ENCODE peak calls at places on chromosomes 7 and 10, in six cellular contexts. One of them, this sample, is unnamed.

GRCh38 chr10:72702868-72703581 is 11.1 kb downstream of the MCU start:
- DNase-seq in NCI-H446 treated with DMSO at 0.1 percent for 48 hours: no peak
- DNase-seq in EL: peak; percentile 33
- DNase-seq in nephron progenitor cell: no peak
- DNase-seq in AML-193: no peak
- DNase-seq in NCI-H1436: no peak
- DNase-seq in this sample: peak; percentile 5

GRCh38 chr10:72490951-72491350 is 134.9 kb downstream of the MICU1 start:
- DNase-seq in NCI-H446 treated with DMSO at 0.1 percent for 48 hours: no peak
- DNase-seq in AML-193: no peak
- DNase-seq in nephron progenitor cell: no peak
- DNase-seq in EL: no peak
- DNase-seq in NCI-H1436: no peak
- DNase-seq in this sample: peak; percentile 76

GRCh38 chr10:49299816-49300139 is 808 bp downstream of the C10orf71 start:
- DNase-seq in AML-193: no peak
- DNase-seq in nephron progenitor cell: no peak
- DNase-seq in NCI-H446 treated with DMSO at 0.1 percent for 48 hours: no peak
- DNase-seq in EL: no peak
- DNase-seq in NCI-H1436: no peak
- DNase-seq in this sample: no peak

GRCh38 chr10:85646312-85646711 is 720.3 kb downstream of the GRID1 start:
- DNase-seq in EL: no peak
- DNase-seq in NCI-H446 treated with DMSO at 0.1 percent for 48 hours: peak; percentile 83
- DNase-seq in nephron progenitor cell: no peak
- DNase-seq in AML-193: no peak
- DNase-seq in NCI-H1436: peak; percentile 34
- DNase-seq in this sample: no peak

GRCh38 chr10:131170042-131170983 is 141.2 kb downstream of the TCERG1L start:
- DNase-seq in NCI-H446 treated with DMSO at 0.1 percent for 48 hours: no peak
- DNase-seq in NCI-H1436: peak; percentile 75
- DNase-seq in nephron progenitor cell: no peak
- DNase-seq in AML-193: no peak
- DNase-seq in EL: no peak
- DNase-seq in this sample: no peak

GRCh38 chr7:74612015-74612829 is 45.3 kb upstream of the GTF2I start:
- DNase-seq in EL: no peak
- DNase-seq in AML-193: no peak
- DNase-seq in nephron progenitor cell: no peak
- DNase-seq in NCI-H446 treated with DMSO at 0.1 percent for 48 hours: no peak
- DNase-seq in NCI-H1436: no peak
- DNase-seq in this sample: no peak

GRCh38 chr10:71279590-71280170 is 39.4 kb upstream of the SLC29A3 start:
- DNase-seq in NCI-H1436: no peak
- DNase-seq in EL: no peak
- DNase-seq in NCI-H446 treated with DMSO at 0.1 percent for 48 hours: no peak
- DNase-seq in nephron progenitor cell: no peak
- DNase-seq in AML-193: no peak
- DNase-seq in this sample: peak; percentile 14

GRCh38 chr10:107631876-107632275 is 467.4 kb upstream of the SORCS1 start:
- DNase-seq in NCI-H1436: no peak
- DNase-seq in NCI-H446 treated with DMSO at 0.1 percent for 48 hours: no peak
- DNase-seq in AML-193: no peak
- DNase-seq in nephron progenitor cell: no peak
- DNase-seq in EL: no peak
- DNase-seq in this sample: no peak

GRCh38 chr10:114728325-114728724 is 70.2 kb upstream of the ABLIM1 start:
- DNase-seq in nephron progenitor cell: no peak
- DNase-seq in AML-193: no peak
- DNase-seq in NCI-H1436: no peak
- DNase-seq in NCI-H446 treated with DMSO at 0.1 percent for 48 hours: no peak
- DNase-seq in EL: no peak
- DNase-seq in this sample: no peak

GRCh38 chr10:71728218-71728737 is 8.7 kb upstream of the C10orf105 start:
- DNase-seq in AML-193: no peak
- DNase-seq in nephron progenitor cell: no peak
- DNase-seq in NCI-H446 treated with DMSO at 0.1 percent for 48 hours: peak; percentile 1
- DNase-seq in NCI-H1436: no peak
- DNase-seq in EL: no peak
- DNase-seq in this sample: no peak

GRCh38 chr10:46541017-46541661 is 15.3 kb downstream of the GPRIN2 start:
- DNase-seq in NCI-H446 treated with DMSO at 0.1 percent for 48 hours: no peak
- DNase-seq in AML-193: no peak
- DNase-seq in EL: no peak
- DNase-seq in NCI-H1436: no peak
- DNase-seq in nephron progenitor cell: peak; percentile 93
- DNase-seq in this sample: no peak

GRCh38 chr7:27164381-27165088 is 802 bp downstream of the HOXA9 start:
- DNase-seq in nephron progenitor cell: peak; percentile 62
- DNase-seq in EL: peak; percentile 18
- DNase-seq in NCI-H1436: no peak
- DNase-seq in AML-193: no peak
- DNase-seq in NCI-H446 treated with DMSO at 0.1 percent for 48 hours: no peak
- DNase-seq in this sample: no peak

GRCh38 chr7:152130658-152131590 is 105.5 kb downstream of the GALNT11 start:
- DNase-seq in NCI-H446 treated with DMSO at 0.1 percent for 48 hours: no peak
- DNase-seq in AML-193: no peak
- DNase-seq in EL: no peak
- DNase-seq in NCI-H1436: no peak
- DNase-seq in nephron progenitor cell: no peak
- DNase-seq in this sample: no peak

GRCh38 chr10:50325449-50326188 is 74.3 kb upstream of the ASAH2 start:
- DNase-seq in NCI-H1436: no peak
- DNase-seq in NCI-H446 treated with DMSO at 0.1 percent for 48 hours: peak; percentile 8
- DNase-seq in EL: peak; percentile 92
- DNase-seq in AML-193: peak; percentile 50
- DNase-seq in nephron progenitor cell: no peak
- DNase-seq in this sample: peak; percentile 97

GRCh38 chr10:31819393-31819820 is 109.2 kb downstream of the ARHGAP12 start:
- DNase-seq in nephron progenitor cell: no peak
- DNase-seq in NCI-H446 treated with DMSO at 0.1 percent for 48 hours: peak; percentile 88
- DNase-seq in NCI-H1436: no peak
- DNase-seq in EL: peak; percentile 15
- DNase-seq in AML-193: no peak
- DNase-seq in this sample: no peak

GRCh38 chr10:57716884-57717283 is 550.8 kb downstream of the IPMK start:
- DNase-seq in EL: peak; percentile 29
- DNase-seq in AML-193: peak; percentile 0
- DNase-seq in nephron progenitor cell: no peak
- DNase-seq in NCI-H446 treated with DMSO at 0.1 percent for 48 hours: no peak
- DNase-seq in NCI-H1436: no peak
- DNase-seq in this sample: no peak

GRCh38 chr10:92846-93245 is 42.4 kb upstream of the ZMYND11 start:
- DNase-seq in nephron progenitor cell: no peak
- DNase-seq in AML-193: no peak
- DNase-seq in EL: no peak
- DNase-seq in NCI-H1436: no peak
- DNase-seq in NCI-H446 treated with DMSO at 0.1 percent for 48 hours: no peak
- DNase-seq in this sample: no peak

GRCh38 chr7:150686030-150686626 is 622 bp downstream of the GIMAP2 start:
- DNase-seq in NCI-H1436: no peak
- DNase-seq in nephron progenitor cell: no peak
- DNase-seq in AML-193: no peak
- DNase-seq in NCI-H446 treated with DMSO at 0.1 percent for 48 hours: no peak
- DNase-seq in EL: peak; percentile 4
- DNase-seq in this sample: no peak

GRCh38 chr7:155648752-155649339 is 4.4 kb downstream of the RBM33 start:
- DNase-seq in AML-193: no peak
- DNase-seq in EL: no peak
- DNase-seq in NCI-H446 treated with DMSO at 0.1 percent for 48 hours: no peak
- DNase-seq in NCI-H1436: no peak
- DNase-seq in nephron progenitor cell: no peak
- DNase-seq in this sample: no peak

GRCh38 chr7:20112646-20113045 is 104.5 kb downstream of the MACC1 start:
- DNase-seq in NCI-H1436: no peak
- DNase-seq in EL: no peak
- DNase-seq in AML-193: no peak
- DNase-seq in nephron progenitor cell: no peak
- DNase-seq in NCI-H446 treated with DMSO at 0.1 percent for 48 hours: no peak
- DNase-seq in this sample: no peak

GRCh38 chr7:4791738-4792536 is 16.5 kb downstream of the AP5Z1 start:
- DNase-seq in NCI-H446 treated with DMSO at 0.1 percent for 48 hours: no peak
- DNase-seq in EL: peak; percentile 34
- DNase-seq in NCI-H1436: no peak
- DNase-seq in nephron progenitor cell: peak; percentile 89
- DNase-seq in AML-193: no peak
- DNase-seq in this sample: no peak

GRCh38 chr10:79415736-79416577 is 29.5 kb downstream of the ZCCHC24 start:
- DNase-seq in NCI-H446 treated with DMSO at 0.1 percent for 48 hours: no peak
- DNase-seq in AML-193: no peak
- DNase-seq in nephron progenitor cell: no peak
- DNase-seq in EL: no peak
- DNase-seq in NCI-H1436: no peak
- DNase-seq in this sample: no peak

GRCh38 chr7:95110707-95111106 is 203.3 kb downstream of the PPP1R9A start:
- DNase-seq in EL: no peak
- DNase-seq in AML-193: no peak
- DNase-seq in nephron progenitor cell: no peak
- DNase-seq in NCI-H1436: no peak
- DNase-seq in NCI-H446 treated with DMSO at 0.1 percent for 48 hours: no peak
- DNase-seq in this sample: no peak

GRCh38 chr10:21197006-21197405 is 299.9 kb upstream of the NEBL start:
- DNase-seq in NCI-H446 treated with DMSO at 0.1 percent for 48 hours: no peak
- DNase-seq in AML-193: no peak
- DNase-seq in nephron progenitor cell: no peak
- DNase-seq in EL: no peak
- DNase-seq in NCI-H1436: no peak
- DNase-seq in this sample: no peak

GRCh38 chr7:123674399-123675091 is 18.9 kb downstream of the LMOD2 start:
- DNase-seq in AML-193: no peak
- DNase-seq in NCI-H446 treated with DMSO at 0.1 percent for 48 hours: no peak
- DNase-seq in nephron progenitor cell: no peak
- DNase-seq in NCI-H1436: no peak
- DNase-seq in EL: peak; percentile 4
- DNase-seq in this sample: no peak

GRCh38 chr10:132515811-132516726 is 21.5 kb upstream of the INPP5A start:
- DNase-seq in nephron progenitor cell: no peak
- DNase-seq in EL: no peak
- DNase-seq in AML-193: no peak
- DNase-seq in NCI-H446 treated with DMSO at 0.1 percent for 48 hours: no peak
- DNase-seq in NCI-H1436: no peak
- DNase-seq in this sample: peak; percentile 43

GRCh38 chr7:26937956-26938623 is 73.7 kb upstream of the SKAP2 start:
- DNase-seq in NCI-H446 treated with DMSO at 0.1 percent for 48 hours: no peak
- DNase-seq in AML-193: no peak
- DNase-seq in EL: no peak
- DNase-seq in NCI-H1436: no peak
- DNase-seq in nephron progenitor cell: no peak
- DNase-seq in this sample: no peak

GRCh38 chr10:44581996-44582395 is 197.1 kb upstream of the CXCL12 start:
- DNase-seq in AML-193: no peak
- DNase-seq in nephron progenitor cell: no peak
- DNase-seq in NCI-H1436: no peak
- DNase-seq in NCI-H446 treated with DMSO at 0.1 percent for 48 hours: no peak
- DNase-seq in EL: peak; percentile 44
- DNase-seq in this sample: no peak

GRCh38 chr10:96834121-96834520 is 2.0 kb downstream of the LCOR start:
- DNase-seq in NCI-H1436: no peak
- DNase-seq in AML-193: no peak
- DNase-seq in EL: peak; percentile 38
- DNase-seq in nephron progenitor cell: no peak
- DNase-seq in NCI-H446 treated with DMSO at 0.1 percent for 48 hours: no peak
- DNase-seq in this sample: no peak

GRCh38 chr7:112052507-112052906 is 153.7 kb downstream of the DOCK4 start:
- DNase-seq in EL: no peak
- DNase-seq in AML-193: no peak
- DNase-seq in nephron progenitor cell: no peak
- DNase-seq in NCI-H1436: no peak
- DNase-seq in NCI-H446 treated with DMSO at 0.1 percent for 48 hours: no peak
- DNase-seq in this sample: no peak

GRCh38 chr7:98628418-98628817 is 11.3 kb downstream of the NPTX2 start:
- DNase-seq in NCI-H446 treated with DMSO at 0.1 percent for 48 hours: no peak
- DNase-seq in EL: no peak
- DNase-seq in nephron progenitor cell: no peak
- DNase-seq in NCI-H1436: no peak
- DNase-seq in AML-193: no peak
- DNase-seq in this sample: no peak

GRCh38 chr10:48600645-48601505 is 4.0 kb downstream of the ARHGAP22 start:
- DNase-seq in NCI-H1436: no peak
- DNase-seq in nephron progenitor cell: no peak
- DNase-seq in EL: no peak
- DNase-seq in NCI-H446 treated with DMSO at 0.1 percent for 48 hours: no peak
- DNase-seq in AML-193: no peak
- DNase-seq in this sample: no peak

GRCh38 chr10:142371-142770 is 7.1 kb downstream of the ZMYND11 start:
- DNase-seq in EL: no peak
- DNase-seq in NCI-H446 treated with DMSO at 0.1 percent for 48 hours: no peak
- DNase-seq in AML-193: no peak
- DNase-seq in NCI-H1436: no peak
- DNase-seq in nephron progenitor cell: no peak
- DNase-seq in this sample: no peak